ENCODE peak calls at places on chromosomes 7 and 10, in four cellular contexts. I, O, T and W are unnamed samples.

GRCh38 chr10:100744980-100745881 is at the start of gene PAX2:
- DNase-seq in T (no peak), I (no peak), O (peak), W (no peak)

GRCh38 chr10:60410970-60411369 is 21.3 kb upstream of the ANK3 start:
- DNase-seq in O (no peak), T (no peak), I (no peak), W (no peak)

GRCh38 chr7:106050002-106050742 is 61.9 kb downstream of the SYPL1 start:
- DNase-seq in O (no peak), I (no peak), T (no peak), W (no peak)

GRCh38 chr7:151844080-151844827 is 32.7 kb downstream of the PRKAG2 start:
- DNase-seq in T (no peak), I (no peak), O (no peak), W (peak)

GRCh38 chr10:35540296-35541164 is 64.6 kb upstream of the GJD4 start:
- DNase-seq in T (no peak), I (no peak), O (no peak), W (no peak)

GRCh38 chr7:76346097-76346496 is 12.7 kb downstream of the YWHAG start:
- DNase-seq in I (peak), T (no peak), O (no peak), W (no peak)

GRCh38 chr7:107951172-107951787 is 51.7 kb downstream of the LAMB1 start:
- DNase-seq in T (peak), I (peak), O (no peak), W (no peak)

GRCh38 chr7:101664893-101665471 is 35.9 kb upstream of the MYL10 start:
- DNase-seq in O (no peak), I (no peak), T (no peak), W (no peak)

GRCh38 chr10:103599211-103599610 is 105.7 kb downstream of the NEURL1 start:
- DNase-seq in O (no peak), I (no peak), T (no peak), W (no peak)

GRCh38 chr7:101374990-101375389 is 12.3 kb downstream of the COL26A1 start:
- DNase-seq in O (no peak), I (no peak), T (no peak), W (no peak)

GRCh38 chr10:63467833-63468232 is 2.1 kb upstream of the JMJD1C start:
- DNase-seq in I (no peak), T (no peak), O (no peak), W (no peak)

GRCh38 chr10:119611433-119611832 is 14.7 kb upstream of the TIAL1 start:
- DNase-seq in O (no peak), I (no peak), T (no peak), W (no peak)

DNA sequence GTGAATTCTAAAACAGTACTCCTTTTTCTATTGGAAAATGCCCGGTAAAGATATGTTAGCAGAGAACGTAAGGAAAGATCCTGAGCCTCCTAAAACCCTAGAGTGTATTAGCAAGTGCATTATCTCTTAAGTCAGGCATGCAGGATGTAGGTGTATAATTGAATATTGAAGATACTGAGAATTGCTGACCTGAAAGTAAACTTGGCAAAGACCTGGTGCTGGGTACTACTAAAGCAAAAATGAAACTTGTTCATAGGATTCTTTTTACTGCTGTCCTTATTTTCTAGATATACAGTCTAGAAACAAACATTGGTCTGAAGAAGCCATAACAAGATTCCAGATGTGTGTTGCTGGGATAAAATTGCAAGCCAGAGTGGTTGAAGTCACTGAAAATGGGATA is 18.8 kb upstream of the VWA2 start:
- DNase-seq in O (no peak), I (no peak), T (no peak), W (no peak)
- H3K27ac ChIP-seq in O (no peak), I (no peak), T (no peak), W (no peak)

GRCh38 chr7:130205084-130205947 is at the start of gene TMEM209:
- DNase-seq in O (peak), I (peak), T (peak), W (peak)
- TF ChIP-seq POLR2A in O (peak), I (peak), T (peak), W (peak)

DNA sequence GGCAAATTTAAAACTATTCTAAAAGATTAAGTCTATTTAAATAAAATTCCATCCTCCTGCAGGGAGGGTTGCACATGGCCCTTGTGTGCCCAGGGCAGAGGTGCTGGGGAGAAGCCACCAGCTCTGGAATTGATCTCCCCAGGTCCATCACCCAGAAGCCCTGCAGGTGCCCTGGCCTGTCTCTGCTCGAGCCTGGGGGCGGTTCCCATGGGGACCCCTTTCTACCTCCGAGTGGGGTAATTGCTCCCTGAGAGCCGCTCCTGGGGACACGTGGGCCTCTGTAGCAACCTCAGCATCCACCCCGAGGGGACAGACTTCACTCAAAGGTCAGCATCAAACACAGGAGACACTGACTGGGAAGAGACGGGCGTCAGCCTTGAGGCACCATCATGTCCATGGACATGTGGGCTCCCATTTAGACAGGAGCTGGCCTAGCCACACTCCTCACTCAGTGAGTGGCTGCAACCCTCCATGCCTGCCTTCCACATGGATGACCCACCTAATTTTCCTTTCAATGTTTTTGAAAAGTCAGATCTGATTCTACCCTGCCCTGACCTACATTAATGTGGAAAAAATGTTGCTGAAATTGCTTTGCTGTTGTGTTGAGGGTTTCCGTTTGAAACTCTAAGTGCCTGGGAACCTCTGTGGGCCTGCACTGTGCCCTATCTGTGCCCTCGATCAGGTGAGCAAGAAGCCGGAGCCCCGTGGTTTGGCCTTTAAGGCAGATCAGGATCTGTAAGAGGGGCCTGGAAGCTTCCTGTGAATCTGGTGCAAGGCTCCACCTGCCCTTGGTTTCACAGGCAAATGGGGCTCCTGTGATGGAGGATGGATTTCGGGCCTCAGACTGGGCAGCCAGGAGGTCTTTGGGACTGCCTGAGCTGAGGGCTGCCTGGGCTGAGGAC is 21.3 kb downstream of the SCART1 start:
- DNase-seq in I (no peak), T (peak), O (no peak), W (no peak)
- TF ChIP-seq POLR2AphosphoS5 in I (no peak), T (no peak), O (no peak), W (no peak)

DNA sequence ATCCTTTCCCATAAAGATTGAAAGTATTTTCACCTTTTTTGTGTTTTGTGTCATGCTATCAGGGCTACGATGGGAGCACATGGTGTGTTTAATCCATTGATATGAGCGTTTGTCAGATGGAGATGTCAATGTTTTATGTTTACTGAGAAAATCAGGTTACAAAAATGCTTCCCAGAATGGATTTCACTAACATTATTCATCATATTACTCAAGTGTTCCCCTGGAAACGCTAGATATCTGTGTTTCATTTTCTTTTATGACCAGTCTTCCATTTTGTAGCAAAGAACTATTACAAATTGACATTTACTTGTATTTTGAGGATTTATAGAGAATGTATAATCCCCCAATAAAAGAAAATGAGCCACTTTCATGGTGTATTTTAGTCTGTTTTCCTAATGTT is 293.5 kb upstream of the AKR1E2 start:
- DNase-seq in T (no peak), O (no peak), I (no peak), W (no peak)
- H3K27ac ChIP-seq in T (no peak), O (no peak), I (no peak), W (peak)

GRCh38 chr10:87095241-87095945 is 387 bp downstream of the SHLD2 start:
- DNase-seq in I (peak), T (peak), O (peak), W (peak)

GRCh38 chr10:87093461-87094372 is 926 bp downstream of the GLUD1 start:
- DNase-seq in O (no peak), T (no peak), I (peak), W (peak)

GRCh38 chr10:87092356-87092860 is 2.2 kb downstream of the GLUD1 start:
- DNase-seq in O (no peak), T (no peak), I (no peak), W (no peak)

GRCh38 chr10:87092861-87093460 is 1.7 kb downstream of the GLUD1 start:
- DNase-seq in T (no peak), O (no peak), I (no peak), W (no peak)

GRCh38 chr10:87094373-87095240 is at the start of the genes GLUD1 and SHLD2:
- DNase-seq in I (peak), O (peak), T (peak), W (peak)
- TF ChIP-seq POLR2A in I (no peak), O (peak), T (peak), W (peak)